ENCODE peak calls at places on chromosomes 11 and 22, in six cellular contexts. J is GM12878, B is HepG2, F is H1, K is K562, I is SK-N-SH. X is an unnamed sample.

GRCh38 chr22:29642694-29643093 is 39.3 kb downstream of the NF2 start:
- DNase-seq in J (no peak), B (no peak), F (no peak), K (no peak), I (no peak), X (no peak)

GRCh38 chr11:68976563-68976962 is 4.2 kb downstream of the MRGPRD start:
- DNase-seq in J (no peak), B (no peak), F (no peak), K (no peak), I (no peak), X (no peak)

GRCh38 chr22:48247829-48248228 is 1485.4 kb downstream of the TBC1D22A start:
- DNase-seq in J (no peak), B (no peak), F (no peak), K (no peak), I (no peak), X (no peak)

GRCh38 chr11:26780686-26781085 is 58.8 kb upstream of the SLC5A12 start:
- DNase-seq in J (no peak), B (no peak), F (no peak), K (no peak), I (no peak), X (no peak)

GRCh38 chr22:20304646-20305045 is 15.2 kb downstream of the DGCR6L start:
- DNase-seq in J (no peak), B (no peak), F (no peak), K (no peak), I (no peak), X (no peak)

GRCh38 chr22:41405588-41405987 is 23.8 kb downstream of the TEF start:
- DNase-seq in J (no peak), B (no peak), F (no peak), K (no peak), I (no peak), X (no peak)

GRCh38 chr11:35330924-35331323 is 88.4 kb downstream of the SLC1A2 start:
- DNase-seq in J (no peak), B (no peak), F (no peak), K (no peak), I (no peak), X (no peak)

GRCh38 chr11:116373545-116373944 is 399.2 kb downstream of the BUD13 start:
- DNase-seq in J (no peak), B (no peak), F (no peak), K (no peak), I (no peak), X (no peak)

GRCh38 chr11:43986881-43987280 is 44.4 kb downstream of the C11orf96 start:
- DNase-seq in J (no peak), B (no peak), F (no peak), K (no peak), I (no peak), X (no peak)

GRCh38 chr22:46661221-46661851 is 41.1 kb downstream of the GRAMD4 start:
- DNase-seq in J (no peak), B (no peak), F (no peak), K (no peak), I (peak), X (peak)

GRCh38 chr22:19641254-19641982 is 72.9 kb upstream of the SEPTIN5 start:
- DNase-seq in J (no peak), B (no peak), F (peak), K (peak), I (peak), X (peak)

GRCh38 chr22:23218867-23219251 is 38.5 kb downstream of the BCR start:
- DNase-seq in J (no peak), B (peak), F (no peak), K (no peak), I (peak), X (no peak)

GRCh38 chr22:44538071-44538470 is 40.0 kb upstream of the RTL6 start:
- DNase-seq in J (no peak), B (peak), F (no peak), K (no peak), I (no peak), X (no peak)

GRCh38 chr11:19648321-19648720 is 64.3 kb upstream of the NAV2 start:
- DNase-seq in J (no peak), B (no peak), F (no peak), K (no peak), I (no peak), X (no peak)

GRCh38 chr11:36086366-36086765 is 142.5 kb downstream of the LDLRAD3 start:
- DNase-seq in J (no peak), B (no peak), F (no peak), K (no peak), I (no peak), X (no peak)

GRCh38 chr11:128890543-128891409 is at the start of gene KCNJ5:
- DNase-seq in J (no peak), B (no peak), F (no peak), K (no peak), I (peak), X (no peak)

GRCh38 chr11:61587541-61587941 is 6.7 kb upstream of the SYT7 start:
- DNase-seq in J (no peak), B (no peak), F (no peak), K (peak), I (no peak), X (no peak)

GRCh38 chr11:64078294-64078693 is 42.6 kb downstream of the FLRT1 start:
- DNase-seq in J (no peak), B (no peak), F (no peak), K (no peak), I (peak), X (no peak)

GRCh38 chr22:38454011-38454360 is 1.0 kb downstream of the KCNJ4 start:
- DNase-seq in J (no peak), B (no peak), F (no peak), K (no peak), I (no peak), X (no peak)

GRCh38 chr11:18752502-18752901 is 26.5 kb upstream of the IGSF22 start:
- DNase-seq in J (no peak), B (no peak), F (no peak), K (no peak), I (no peak), X (no peak)

GRCh38 chr22:18935889-18936529 is at the start of gene PRODH:
- DNase-seq in J (no peak), B (no peak), F (no peak), K (no peak), I (no peak), X (no peak)

GRCh38 chr11:34904421-34904950 is 11.7 kb downstream of the APIP start:
- DNase-seq in J (no peak), B (no peak), F (no peak), K (no peak), I (no peak), X (no peak)

GRCh38 chr11:19673924-19674390 is 38.7 kb upstream of the NAV2 start:
- DNase-seq in J (no peak), B (no peak), F (no peak), K (no peak), I (no peak), X (no peak)

GRCh38 chr11:123519055-123519796 is 89.2 kb downstream of the GRAMD1B start:
- DNase-seq in J (no peak), B (no peak), F (no peak), K (no peak), I (peak), X (peak)

GRCh38 chr11:17145972-17146371 is 61.8 kb downstream of the PIK3C2A start:
- DNase-seq in J (no peak), B (no peak), F (no peak), K (no peak), I (no peak), X (no peak)

GRCh38 chr11:108970221-108970991 is 305.5 kb downstream of the DDX10 start:
- DNase-seq in J (no peak), B (no peak), F (no peak), K (no peak), I (no peak), X (no peak)

GRCh38 chr11:108973402-108974119 is 308.7 kb downstream of the DDX10 start:
- DNase-seq in J (no peak), B (no peak), F (no peak), K (no peak), I (no peak), X (no peak)

DNA sequence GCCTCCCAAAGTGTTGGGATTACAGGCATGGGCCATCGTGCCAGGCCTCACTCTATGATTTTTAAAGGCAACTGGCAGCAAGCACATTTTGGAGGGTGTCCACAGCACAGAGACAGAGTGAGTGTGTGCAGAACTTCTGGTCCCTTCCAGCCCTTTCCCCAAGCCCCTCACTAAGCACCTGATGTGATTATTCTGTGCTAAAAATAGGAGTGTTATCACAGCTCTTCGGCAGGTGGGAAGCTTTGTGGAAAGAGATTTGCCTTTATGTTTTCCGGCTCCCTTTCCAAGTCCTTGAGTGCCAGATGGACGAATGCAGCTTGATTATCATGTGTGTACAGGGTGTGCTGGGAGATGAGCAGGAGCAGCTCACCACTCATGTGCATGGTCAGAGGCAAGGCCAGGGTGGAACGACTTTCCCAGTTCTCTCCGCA is 310.8 kb downstream of the DDX10 start:
- DNase-seq in J (no peak), B (no peak), F (no peak), K (no peak), I (no peak), X (no peak)
- TF ChIP-seq SIN3A in J (no peak), B (no peak), F (no peak), K (no peak), I (no peak), X (no peak)

DNA sequence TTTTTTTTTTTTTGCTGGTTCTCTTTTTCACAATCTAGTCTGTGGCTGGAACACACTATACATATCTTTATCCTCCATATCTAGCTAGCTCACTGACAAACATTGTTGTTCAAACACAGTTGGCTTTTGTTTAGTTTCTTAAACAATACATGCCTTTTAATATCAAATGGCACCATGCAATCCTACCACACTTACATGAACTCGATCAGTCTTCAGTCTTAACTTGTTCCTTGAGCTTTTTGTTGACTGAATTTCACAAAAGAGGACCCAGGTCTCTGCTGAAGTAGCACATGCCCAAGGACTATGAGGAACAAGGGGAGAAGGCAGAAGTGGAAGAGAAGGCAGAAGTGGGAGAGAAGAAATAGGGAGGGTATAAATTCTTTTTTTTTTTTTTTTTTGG is 25.5 kb downstream of the TMEM123 start:
- DNase-seq in J (no peak), B (no peak), F (no peak), K (no peak), I (no peak), X (no peak)
- TF ChIP-seq RAD21 in J (no peak), B (no peak), F (no peak), K (no peak), I (no peak), X (no peak)

DNA sequence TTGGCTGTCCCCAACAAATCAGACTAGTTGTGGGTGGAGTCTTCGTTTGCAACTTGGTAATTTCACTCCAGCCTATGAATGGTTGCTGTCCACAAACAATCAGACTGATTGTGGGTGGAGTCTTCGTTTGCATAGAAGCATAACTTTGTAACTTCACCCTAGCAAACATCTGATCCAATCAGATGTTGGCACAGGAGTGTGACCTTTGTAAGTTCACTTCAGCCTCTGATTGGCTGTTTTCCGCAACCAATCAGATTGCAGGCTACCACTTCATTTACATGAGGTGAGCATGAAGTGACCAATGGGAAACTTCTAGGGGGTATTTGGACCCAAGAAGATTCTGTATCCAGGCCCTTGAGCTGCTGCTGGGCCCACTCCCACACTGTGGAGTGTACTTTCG is 16.3 kb upstream of the CABP2 start:
- DNase-seq in J (no peak), B (peak), F (no peak), K (peak), I (no peak), X (no peak)
- TF ChIP-seq SIN3A in J (no peak), B (no peak), F (no peak), K (no peak), I (no peak), X (no peak)

GRCh38 chr11:65696802-65697552 is 15.1 kb upstream of the KAT5 start:
- DNase-seq in J (no peak), B (no peak), F (no peak), K (no peak), I (no peak), X (no peak)

GRCh38 chr11:65700377-65700776 is 11.7 kb upstream of the KAT5 start:
- DNase-seq in J (no peak), B (no peak), F (no peak), K (no peak), I (no peak), X (no peak)

GRCh38 chr11:65699306-65699705 is 12.7 kb upstream of the KAT5 start:
- DNase-seq in J (no peak), B (no peak), F (no peak), K (no peak), I (no peak), X (no peak)

GRCh38 chr11:65695459-65696241 is 16.4 kb upstream of the KAT5 start:
- DNase-seq in J (no peak), B (peak), F (no peak), K (no peak), I (no peak), X (peak)

GRCh38 chr11:65698205-65698604 is 13.8 kb upstream of the KAT5 start:
- DNase-seq in J (no peak), B (no peak), F (no peak), K (no peak), I (no peak), X (no peak)
- TF ChIP-seq RAD21 in J (no peak), B (no peak), F (no peak), K (no peak), I (no peak), X (no peak)

GRCh38 chr11:125304111-125304639 is 139.6 kb downstream of the PKNOX2 start:
- DNase-seq in J (no peak), B (no peak), F (no peak), K (no peak), I (peak), X (no peak)
- TF ChIP-seq SIN3A in J (no peak), B (no peak), F (no peak), K (no peak), I (no peak), X (no peak)

GRCh38 chr22:31148953-31149627 is 8.8 kb upstream of the PLA2G3 start:
- DNase-seq in J (no peak), B (peak), F (peak), K (peak), I (peak), X (peak)
- TF ChIP-seq RAD21 in J (peak), B (peak), F (peak), K (peak), I (peak), X (peak)

DNA sequence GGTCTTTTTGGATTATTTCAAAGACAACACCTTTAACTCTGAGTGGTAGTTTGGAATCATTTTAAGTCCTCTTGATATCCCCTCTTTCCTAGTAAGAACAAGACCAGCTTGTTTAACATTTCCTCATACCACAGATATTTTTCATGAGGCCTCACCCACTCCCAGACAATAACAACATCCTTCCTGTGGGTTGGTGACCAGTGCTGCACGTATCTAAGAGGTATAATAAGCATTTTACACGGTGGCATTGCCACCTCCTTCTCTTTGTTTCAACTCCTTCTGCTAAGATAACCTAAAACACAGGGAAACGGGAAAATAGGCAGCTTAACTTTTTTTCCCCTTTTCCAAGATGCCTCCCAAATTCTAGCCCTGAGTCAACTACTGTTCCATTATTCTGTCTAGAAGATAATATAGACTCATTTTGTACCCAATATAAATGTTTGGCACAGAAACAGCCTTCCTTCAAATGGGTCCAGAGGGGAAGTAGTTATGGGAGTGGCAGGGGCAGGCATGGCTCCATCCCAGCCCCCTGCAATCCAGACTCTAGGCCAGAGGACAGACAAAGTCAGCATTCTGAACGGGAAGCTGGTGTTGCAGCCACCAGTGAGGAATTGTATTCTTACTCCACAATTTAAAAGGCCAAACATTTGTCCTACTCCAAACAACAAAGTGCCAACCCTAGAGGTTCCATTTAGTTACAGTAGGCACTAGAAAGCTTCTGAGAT is 28.5 kb downstream of the MAML2 start:
- DNase-seq in J (no peak), B (no peak), F (no peak), K (no peak), I (no peak), X (peak)
- TF ChIP-seq SIN3A in J (no peak), B (no peak), F (no peak), K (no peak), I (no peak), X (peak)

GRCh38 chr11:65215441-65216076 is 33.8 kb downstream of the CAPN1 start:
- DNase-seq in J (no peak), B (no peak), F (no peak), K (peak), I (no peak), X (no peak)
- TF ChIP-seq RAD21 in J (no peak), B (no peak), F (no peak), K (no peak), I (no peak), X (no peak)